ENCODE peak calls at places on chromosomes 1 and 21, in four cellular contexts. T is suprapubic skin, F is fibroblast of pulmonary artery, R is body of pancreas. B is an unnamed sample.

GRCh38 chr1:11697188-11697892 is 5.8 kb downstream of the DRAXIN start:
- DNase-seq in T (no peak), R (no peak), F (no peak), B (no peak)

GRCh38 chr1:212816567-212817278 is 25.0 kb downstream of the TATDN3 start:
- DNase-seq in F (no peak), R (no peak), T (no peak), B (no peak)

GRCh38 chr1:52288286-52288685 is 77.7 kb downstream of the CC2D1B start:
- DNase-seq in T (no peak), R (no peak), F (peak; percentile 9), B (peak; percentile 38)

GRCh38 chr1:89607156-89607555 is 25.8 kb upstream of the LRRC8C start:
- DNase-seq in R (no peak), T (no peak), F (no peak), B (no peak)

GRCh38 chr1:226444901-226445300 is 37.0 kb upstream of the PARP1 start:
- DNase-seq in R (no peak), T (no peak), F (no peak), B (peak; percentile 39)

GRCh38 chr1:172451002-172451443 is 7.2 kb upstream of the PIGC start:
- DNase-seq in F (peak; percentile 48), R (peak; percentile 51), T (no peak), B (no peak)

GRCh38 chr1:27789511-27790154 is 16.6 kb downstream of the STX12 start:
- DNase-seq in T (no peak), F (peak; percentile 74), R (no peak), B (peak; percentile 51)

GRCh38 chr1:244352156-244352830 is 99.4 kb downstream of the ADSS2 start:
- DNase-seq in F (no peak), T (no peak), R (no peak), B (no peak)

GRCh38 chr1:213119794-213120193 is 68.8 kb downstream of the RPS6KC1 start:
- DNase-seq in F (no peak), R (no peak), T (no peak), B (no peak)

GRCh38 chr21:46022551-46023107 is 41.1 kb downstream of the COL6A1 start:
- DNase-seq in T (peak; percentile 77), F (no peak), R (no peak), B (no peak)

GRCh38 chr1:80384960-80385359 is 1378.4 kb upstream of the ADGRL4 start:
- DNase-seq in T (no peak), R (no peak), F (no peak), B (no peak)

GRCh38 chr1:201791775-201792166 is 37.2 kb upstream of the IPO9 start:
- DNase-seq in R (no peak), T (no peak), F (peak; percentile 76), B (no peak)

GRCh38 chr1:21520899-21521716 is 11.9 kb downstream of the ALPL start:
- DNase-seq in T (no peak), F (no peak), R (no peak), B (no peak)

GRCh38 chr1:24762133-24762676 is 17.0 kb downstream of the CLIC4 start:
- DNase-seq in T (no peak), R (no peak), F (no peak), B (peak; percentile 63)

GRCh38 chr1:190320952-190321351 is 156.7 kb downstream of the BRINP3 start:
- DNase-seq in T (no peak), F (peak; percentile 77), R (no peak), B (peak; percentile 1)

GRCh38 chr1:208127284-208127683 is 116.9 kb downstream of the PLXNA2 start:
- DNase-seq in R (no peak), F (no peak), T (no peak), B (no peak)

GRCh38 chr1:63794927-63795326 is 21.1 kb downstream of the ROR1 start:
- DNase-seq in F (no peak), R (no peak), T (no peak), B (no peak)

GRCh38 chr1:206826409-206826808 is 39.0 kb upstream of the IL20 start:
- DNase-seq in R (no peak), F (peak; percentile 24), T (no peak), B (no peak)

GRCh38 chr1:9792156-9793042 is 31.4 kb downstream of the CLSTN1 start:
- DNase-seq in F (no peak), T (no peak), R (peak; percentile 38), B (no peak)
- TF ChIP-seq CTCF in F (no peak), T (no peak), R (peak; percentile 11), B (no peak)

DNA sequence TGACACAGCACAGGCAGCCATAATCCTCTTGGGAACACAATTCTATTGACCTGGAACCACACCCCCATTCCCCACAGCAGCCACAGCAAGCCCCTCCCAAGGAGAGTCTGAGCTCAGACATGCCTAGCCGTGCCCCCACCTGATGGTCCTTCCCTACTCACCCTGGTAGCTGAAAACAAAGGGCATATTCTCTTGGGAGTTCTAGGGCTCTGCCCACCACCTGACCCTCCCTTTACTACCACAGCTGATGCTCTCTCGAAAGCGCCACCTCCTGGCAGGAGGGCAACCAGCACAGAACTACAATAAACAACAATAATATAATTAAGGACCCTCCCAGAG is 184.8 kb upstream of the COA6 start:
- DNase-seq in F (no peak), T (no peak), R (no peak), B (peak; percentile 47)
- TF ChIP-seq CTCF in F (no peak), T (no peak), R (no peak), B (peak; percentile 35)

DNA sequence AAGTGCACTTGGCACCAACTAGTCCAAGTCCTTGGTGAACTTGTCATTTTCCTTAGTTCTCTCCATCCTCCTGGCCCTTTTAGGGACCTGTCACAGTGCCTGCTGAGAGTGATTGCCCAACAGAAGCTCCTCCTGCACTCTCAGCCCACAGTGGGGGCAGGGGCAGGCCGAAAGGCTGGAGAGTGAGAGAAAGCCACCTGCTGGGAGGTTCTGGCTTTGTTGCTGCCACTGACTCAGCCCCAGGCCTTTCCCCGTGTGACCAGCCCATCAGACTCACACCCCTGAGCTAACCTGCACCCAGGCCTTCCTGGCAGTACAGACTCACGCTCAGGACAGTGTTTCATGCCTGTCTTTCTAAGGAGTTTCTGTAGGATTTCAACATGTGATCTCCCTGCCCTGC is 17.1 kb upstream of the PROK1 start:
- DNase-seq in T (peak; percentile 71), F (peak; percentile 35), R (peak; percentile 21), B (peak; percentile 86)
- TF ChIP-seq CTCF in T (no peak), F (peak; percentile 12), R (no peak), B (peak; percentile 46)

GRCh38 chr1:152394151-152394550 is 19.9 kb downstream of the CRNN start:
- DNase-seq in R (no peak), F (no peak), T (no peak), B (no peak)

GRCh38 chr1:152397474-152397873 is 16.6 kb downstream of the CRNN start:
- DNase-seq in R (no peak), T (no peak), F (no peak), B (no peak)

GRCh38 chr1:152398812-152399698 is 15.0 kb downstream of the CRNN start:
- DNase-seq in R (peak; percentile 27), T (no peak), F (peak; percentile 16), B (peak; percentile 9)
- TF ChIP-seq CTCF in R (peak; percentile 33), T (no peak), F (peak; percentile 34), B (peak; percentile 14)

GRCh38 chr21:39012314-39013230 is 170.7 kb downstream of the PSMG1 start:
- DNase-seq in F (no peak), R (no peak), T (no peak), B (no peak)
- TF ChIP-seq CTCF in F (no peak), R (no peak), T (no peak), B (no peak)

DNA sequence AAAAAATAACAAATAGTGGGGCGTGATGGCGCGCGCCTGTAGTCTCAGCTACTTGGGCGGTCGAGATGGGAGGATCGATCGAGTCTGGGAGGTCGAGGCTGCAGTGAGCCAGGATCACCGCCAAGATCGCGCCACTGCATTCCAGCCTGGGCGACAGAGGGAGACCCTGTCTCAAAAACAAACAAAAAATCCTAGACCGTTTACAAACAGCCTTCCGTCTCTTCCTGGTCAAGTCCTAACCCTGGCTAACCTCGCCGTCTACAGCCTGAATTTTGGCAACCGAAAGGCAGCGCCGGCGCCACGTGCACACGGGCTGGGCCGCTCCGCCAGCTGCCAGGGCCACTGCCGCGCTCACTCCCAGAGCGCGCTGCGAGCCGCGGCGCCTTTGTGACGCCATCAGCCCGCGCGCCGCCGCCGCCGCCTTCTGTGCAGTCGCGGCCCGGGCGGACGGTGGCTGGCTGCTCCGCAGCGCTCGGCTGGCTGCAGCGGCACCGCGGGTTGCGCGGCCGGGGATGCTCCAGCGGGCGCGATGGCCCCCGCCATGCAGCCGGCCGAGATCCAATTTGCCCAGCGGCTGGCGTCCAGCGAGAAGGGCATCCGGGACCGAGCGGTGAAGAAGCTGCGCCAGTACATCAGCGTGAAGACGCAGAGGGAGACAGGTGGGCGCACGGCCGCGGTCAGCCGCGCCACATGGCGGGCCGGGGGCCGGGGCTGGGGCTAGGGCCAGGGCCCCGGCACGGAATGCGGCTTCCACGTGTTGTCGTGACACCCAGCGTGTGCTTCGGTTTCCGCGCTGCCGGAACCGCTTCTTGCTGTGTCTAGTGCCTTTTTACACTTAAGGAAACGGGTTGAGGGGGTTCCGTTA is at the start of the genes HSF2BP and RRP1B:
- DNase-seq in R (peak; percentile 85), T (peak; percentile 78), F (peak; percentile 86), B (peak; percentile 90)
- TF ChIP-seq CTCF in R (no peak), T (no peak), F (no peak), B (no peak)

GRCh38 chr1:62389531-62389930 is 47.3 kb upstream of the USP1 start:
- DNase-seq in F (no peak), T (no peak), R (no peak), B (peak; percentile 15)

GRCh38 chr1:62395291-62395690 is 41.6 kb upstream of the USP1 start:
- DNase-seq in R (no peak), F (no peak), T (no peak), B (no peak)

GRCh38 chr1:62394646-62395045 is 42.2 kb upstream of the USP1 start:
- DNase-seq in R (no peak), T (no peak), F (no peak), B (no peak)

GRCh38 chr1:62392951-62393350 is 43.9 kb upstream of the USP1 start:
- DNase-seq in F (no peak), T (no peak), R (no peak), B (no peak)

DNA sequence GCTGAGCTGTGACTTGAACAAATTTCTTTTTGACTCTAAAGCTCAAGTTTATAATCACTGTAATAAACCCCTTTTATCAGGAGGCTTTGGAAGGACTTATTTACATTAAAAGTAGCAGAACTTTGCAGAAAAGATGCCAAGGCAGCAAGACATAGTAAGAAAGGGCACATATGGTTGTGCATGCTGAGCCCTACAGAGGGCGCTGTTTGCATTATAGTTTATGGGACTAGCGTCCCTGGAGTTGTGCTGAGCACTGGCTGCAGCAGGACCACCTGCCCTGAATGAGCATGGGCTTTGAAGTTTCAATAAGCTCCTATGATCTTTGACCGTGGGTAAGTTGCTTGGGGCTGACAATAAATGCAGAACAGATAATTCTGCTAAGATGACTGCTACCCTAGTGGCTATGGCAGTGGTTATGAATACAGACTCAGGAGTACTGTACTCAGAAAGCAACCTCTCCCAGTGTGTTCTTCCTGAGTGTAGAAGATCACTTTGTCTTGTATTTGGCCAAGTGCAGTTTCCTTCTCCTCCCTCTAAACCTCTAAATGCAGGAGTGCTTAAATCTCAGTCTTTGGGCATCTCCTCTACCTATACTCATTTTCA is 45.4 kb upstream of the USP1 start:
- DNase-seq in R (peak; percentile 25), T (no peak), F (no peak), B (peak; percentile 43)
- TF ChIP-seq CTCF in R (peak; percentile 15), T (no peak), F (peak; percentile 36), B (peak; percentile 64)

B was measured in NB4.